ENCODE peak calls at places on chromosomes 2 and 18, in six cellular contexts. Q is CD4-positive, CD25-positive, alpha-beta regulatory T cell; R is BJ; U is DND-41; T is HL-60; X is Peyer's patch. Y is an unnamed sample. For H3K27me3, the result is how much of the 10 kb centered on the place peaks cover.

GRCh38 chr2:112692496-112692911 is 28.3 kb upstream of the NT5DC4 start:
- DNase-seq in Q (no peak), R (peak), U (peak), T (peak), X (peak), Y (peak)

GRCh38 chr2:69789129-69789528 is 40.3 kb upstream of the GMCL1 start:
- DNase-seq in X (no peak), Q (no peak), T (no peak), U (no peak), R (peak), Y (no peak)

GRCh38 chr2:4415810-4416413 is 712.5 kb downstream of the DCDC2C start:
- DNase-seq in Q (no peak), X (no peak), R (no peak), T (no peak), U (no peak), Y (no peak)

GRCh38 chr2:238169708-238170251 is 11.0 kb downstream of the ERFE start:
- DNase-seq in Q (no peak), X (no peak), R (peak), U (no peak), T (no peak), Y (no peak)

GRCh38 chr2:122955761-122956160 is 1069.3 kb upstream of the CNTNAP5 start:
- DNase-seq in Q (no peak), R (no peak), T (no peak), U (no peak), X (no peak), Y (no peak)

GRCh38 chr2:235009081-235009480 is 57.3 kb downstream of the SH3BP4 start:
- DNase-seq in R (no peak), U (no peak), T (no peak), Q (no peak), X (no peak), Y (no peak)

GRCh38 chr2:183244300-183244849 is 120.1 kb downstream of the NUP35 start:
- DNase-seq in R (no peak), U (no peak), X (no peak), T (no peak), Q (no peak), Y (no peak)

GRCh38 chr2:437772-438393 is 150.0 kb upstream of the ALKAL2 start:
- DNase-seq in Q (peak), R (no peak), U (peak), T (no peak), X (peak), Y (peak)

GRCh38 chr18:9419956-9420631 is 55.2 kb upstream of the RALBP1 start:
- DNase-seq in T (no peak), X (no peak), R (no peak), Q (no peak), U (no peak), Y (no peak)

GRCh38 chr2:64636105-64636873 is 17.4 kb downstream of the SERTAD2 start:
- DNase-seq in R (no peak), X (peak), U (no peak), Q (no peak), T (no peak), Y (no peak)

GRCh38 chr2:25323612-25324189 is 18.0 kb downstream of the DNMT3A start:
- DNase-seq in R (no peak), T (no peak), X (no peak), U (no peak), Q (no peak), Y (no peak)

GRCh38 chr18:70421471-70421870 is 132.6 kb downstream of the SOCS6 start:
- DNase-seq in X (no peak), Q (no peak), U (no peak), R (no peak), T (no peak), Y (no peak)

GRCh38 chr18:49812321-49813070 is 837 bp downstream of the ACAA2 start:
- DNase-seq in T (no peak), R (no peak), X (no peak), U (no peak), Q (no peak), Y (no peak)

GRCh38 chr18:36127866-36128845 is 984 bp downstream of the SLC39A6 start:
- DNase-seq in R (no peak), Q (peak), U (peak), X (peak), T (no peak), Y (no peak)

GRCh38 chr2:235611337-235611736 is 117.5 kb downstream of the AGAP1 start:
- DNase-seq in U (no peak), T (no peak), X (no peak), Q (no peak), R (no peak), Y (no peak)

GRCh38 chr2:241672243-241673188 is 14.1 kb downstream of the DTYMK start:
- DNase-seq in U (no peak), R (no peak), T (no peak), X (no peak), Q (no peak), Y (no peak)

GRCh38 chr2:161983010-161983651 is 90.9 kb downstream of the DPP4 start:
- DNase-seq in T (no peak), X (no peak), Q (no peak), U (no peak), R (no peak), Y (no peak)

GRCh38 chr2:47811668-47812067 is 28.7 kb downstream of the MSH6 start:
- DNase-seq in R (no peak), T (no peak), X (no peak), Q (no peak), U (no peak), Y (no peak)

GRCh38 chr2:121359937-121360565 is 75.0 kb upstream of the TFCP2L1 start:
- DNase-seq in U (no peak), X (no peak), Q (no peak), R (no peak), T (no peak), Y (no peak)

GRCh38 chr2:104868081-104868806 is 14.3 kb downstream of the POU3F3 start:
- DNase-seq in Q (no peak), U (no peak), T (no peak), X (no peak), R (no peak), Y (no peak)
- H3K27me3 ChIP-seq in Q (under half), U (under half), T (half or more), X (under half), R (under half), Y (under half)

GRCh38 chr2:98582523-98582922 is 25.8 kb downstream of the COA5 start:
- DNase-seq in R (no peak), X (no peak), U (no peak), T (no peak), Q (no peak), Y (no peak)

GRCh38 chr2:98583866-98584618 is 24.3 kb downstream of the COA5 start:
- DNase-seq in X (no peak), U (no peak), R (no peak), Q (no peak), T (no peak), Y (no peak)

GRCh38 chr2:98586466-98587140 is 21.7 kb downstream of the COA5 start:
- DNase-seq in T (no peak), R (no peak), U (no peak), X (no peak), Q (no peak), Y (no peak)

GRCh38 chr2:98583516-98583865 is 24.8 kb downstream of the COA5 start:
- DNase-seq in Q (no peak), R (no peak), X (no peak), U (no peak), T (no peak), Y (no peak)

DNA sequence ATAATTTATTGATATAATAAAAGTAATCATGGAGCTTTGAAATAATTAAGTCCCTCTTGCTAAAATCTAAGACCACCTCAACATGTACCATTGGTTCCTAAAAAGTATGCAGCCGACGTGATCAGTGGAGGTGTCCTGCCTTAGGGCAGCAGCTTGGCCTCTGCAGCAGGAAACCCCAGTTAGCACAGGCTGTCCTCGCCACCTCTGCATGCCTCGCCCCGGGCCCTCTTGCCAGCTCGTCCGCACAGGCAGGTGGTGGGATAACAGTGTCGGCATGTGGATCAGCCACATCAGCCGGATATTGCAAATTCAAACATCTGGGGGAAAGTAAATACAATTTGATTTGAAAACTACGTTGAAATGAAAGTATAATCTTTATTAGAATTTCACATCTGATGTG is 22.9 kb downstream of the COA5 start:
- DNase-seq in Q (no peak), R (no peak), U (no peak), X (no peak), T (no peak), Y (no peak)
- H3K27me3 ChIP-seq in Q (under half), R (under half), U (under half), X (under half), T (under half), Y (under half)

GRCh38 chr2:213172641-213173040 is 21.2 kb upstream of the IKZF2 start:
- DNase-seq in R (no peak), Q (no peak), U (no peak), T (no peak), X (no peak), Y (no peak)

GRCh38 chr2:213177685-213178084 is 26.3 kb upstream of the IKZF2 start:
- DNase-seq in U (no peak), T (no peak), X (no peak), R (no peak), Q (no peak), Y (no peak)

GRCh38 chr2:213171147-213171546 is 19.7 kb upstream of the IKZF2 start:
- DNase-seq in R (no peak), T (no peak), U (no peak), Q (no peak), X (no peak), Y (no peak)

DNA sequence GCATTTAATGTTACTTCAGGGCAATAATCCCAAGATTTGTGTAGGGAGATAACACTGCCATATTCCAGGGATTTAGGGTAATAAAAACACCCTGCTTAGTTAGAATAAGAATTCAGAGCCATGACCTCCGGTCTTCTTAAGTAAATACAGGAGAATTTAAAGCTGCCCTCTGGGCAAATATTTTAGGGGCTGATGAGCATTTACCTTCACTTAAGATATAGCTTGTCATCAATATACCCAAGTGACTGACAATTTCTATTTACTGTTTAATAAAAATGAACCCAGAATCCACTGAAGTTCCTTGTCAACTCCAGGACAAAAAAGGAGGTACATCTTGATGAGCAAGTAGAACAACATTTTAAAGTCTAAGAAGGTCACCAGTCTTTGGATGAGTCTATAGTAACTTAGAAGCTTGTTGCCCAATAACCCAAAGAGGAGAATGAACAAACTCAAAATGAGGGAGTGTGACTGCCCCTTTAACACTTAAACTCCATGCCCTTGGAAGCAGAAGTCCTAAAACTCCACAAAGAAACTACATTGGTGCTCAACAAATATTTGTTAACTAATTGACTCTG is 24.3 kb upstream of the IKZF2 start:
- DNase-seq in T (no peak), R (peak), U (no peak), X (no peak), Q (no peak), Y (no peak)
- H3K27me3 ChIP-seq in T (under half), R (under half), U (under half), X (under half), Q (under half), Y (under half)

GRCh38 chr2:228522276-228522675 is 340.8 kb upstream of the SPHKAP start:
- DNase-seq in Q (no peak), X (no peak), T (no peak), R (no peak), U (no peak), Y (no peak)
- H3K27me3 ChIP-seq in Q (under half), X (under half), T (under half), R (under half), U (under half), Y (under half)

DNA sequence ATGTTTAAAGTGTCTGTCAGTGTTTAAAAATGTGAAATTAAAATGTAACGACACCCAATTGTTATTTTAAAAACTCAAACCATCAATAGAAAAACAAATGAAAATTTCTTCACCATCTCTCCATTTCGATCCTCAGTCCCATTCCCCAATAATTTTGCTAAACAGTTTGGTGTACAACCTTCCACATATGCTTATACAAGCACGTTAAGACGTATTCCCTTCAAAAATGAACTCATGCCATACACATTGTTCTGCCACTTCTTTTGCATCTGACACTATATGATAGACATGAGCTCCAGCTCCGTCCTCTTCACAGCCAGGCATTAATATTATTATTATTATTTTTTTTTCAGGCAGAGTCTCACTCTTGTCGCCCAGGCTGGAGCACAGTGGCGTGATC is 14.1 kb upstream of the MYCN start:
- DNase-seq in X (no peak), T (no peak), U (no peak), Q (no peak), R (no peak), Y (no peak)
- H3K27me3 ChIP-seq in X (under half), T (under half), U (under half), Q (under half), R (under half), Y (under half)

DNA sequence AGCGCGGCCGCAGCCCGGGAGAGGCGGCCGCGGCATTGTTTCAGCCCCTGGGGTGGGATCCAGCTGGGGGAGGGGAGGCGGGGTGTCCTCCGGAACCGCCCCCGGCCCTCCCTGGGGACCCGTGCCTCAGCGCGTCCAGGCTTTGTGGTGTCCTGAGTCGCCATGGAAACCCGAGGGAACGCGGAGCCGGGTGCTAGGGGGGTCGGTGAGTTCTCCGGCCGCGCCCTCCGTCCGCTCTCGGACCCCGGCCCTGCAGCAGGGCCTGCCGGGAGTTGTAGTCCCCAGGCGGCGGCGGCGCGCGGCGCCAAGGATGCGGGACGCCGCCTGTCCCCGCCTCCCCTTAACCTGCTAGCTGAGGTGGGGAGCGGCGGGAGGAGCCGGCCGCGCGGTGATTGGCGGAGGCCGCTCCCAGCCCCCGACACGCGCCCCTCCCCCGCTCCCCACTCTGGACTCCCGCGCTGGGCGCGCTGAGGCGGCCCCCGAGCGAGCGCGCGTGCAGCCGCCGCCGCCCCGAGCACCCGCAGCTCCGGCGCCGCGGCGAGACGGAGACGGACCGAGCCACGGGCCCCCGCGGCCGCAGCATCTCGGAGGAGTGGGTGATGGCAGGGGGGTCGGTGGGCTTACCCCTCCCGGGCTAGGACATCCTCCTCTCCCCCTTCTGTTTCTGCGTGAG is at the start of gene DPYSL5:
- DNase-seq in T (no peak), R (no peak), U (no peak), Q (no peak), X (no peak), Y (no peak)
- H3K27me3 ChIP-seq in T (half or more), R (half or more), U (under half), Q (under half), X (under half), Y (under half)

DNA sequence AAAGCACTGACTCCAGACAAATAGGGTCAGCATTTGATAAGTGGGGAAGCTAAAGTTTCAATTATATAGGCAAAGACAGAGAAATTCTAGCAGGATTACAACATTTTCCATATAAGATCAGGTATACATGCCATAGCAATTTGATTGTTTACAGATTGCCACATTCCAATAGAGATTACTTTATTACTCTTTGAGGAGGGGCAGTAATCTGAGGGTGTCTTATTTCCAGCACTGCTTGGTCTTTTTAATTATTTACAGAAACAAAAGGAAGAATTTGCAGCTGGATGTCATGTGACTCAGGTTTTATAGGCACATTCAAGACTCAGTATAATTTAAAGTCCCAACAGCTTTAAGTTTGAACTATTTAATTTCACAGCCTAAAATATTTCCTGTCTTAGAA is 42.5 kb upstream of the GPR39 start:
- DNase-seq in R (no peak), U (no peak), Q (no peak), T (no peak), X (no peak), Y (no peak)
- H3K27me3 ChIP-seq in R (under half), U (under half), Q (under half), T (under half), X (under half), Y (under half)

GRCh38 chr2:231929961-231930600 is 3.9 kb upstream of the NPPC start:
- DNase-seq in X (peak), U (no peak), T (no peak), Q (no peak), R (no peak), Y (no peak)
- H3K27me3 ChIP-seq in X (under half), U (under half), T (under half), Q (under half), R (under half), Y (under half)

GRCh38 chr2:84519332-84519957 is 3.1 kb downstream of the DNAH6 start:
- DNase-seq in T (no peak), Q (no peak), X (no peak), R (no peak), U (no peak), Y (no peak)

GRCh38 chr2:84516234-84516986 is at the start of gene DNAH6:
- DNase-seq in X (peak), U (no peak), Q (peak), R (peak), T (peak), Y (peak)

DNA sequence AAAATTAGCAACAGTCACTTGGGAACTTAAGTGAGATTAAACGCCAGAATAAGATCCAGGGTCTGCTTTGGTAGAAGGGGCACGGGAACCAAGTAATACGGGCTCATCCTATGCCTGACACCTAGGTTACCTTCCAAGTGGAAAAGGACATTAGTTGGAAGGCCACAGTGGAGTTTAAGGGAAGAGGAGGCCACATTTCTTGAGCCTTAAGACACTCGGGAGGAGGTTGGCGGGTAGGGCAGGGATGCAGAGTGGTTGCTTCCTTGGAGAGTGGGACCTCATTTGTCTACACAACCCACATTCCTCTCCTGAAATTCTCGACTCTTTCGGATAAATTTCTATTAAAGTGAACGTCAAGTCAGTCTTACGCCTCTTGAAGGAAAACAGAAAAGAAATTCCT is 510 bp upstream of the DNAH6 start:
- DNase-seq in U (no peak), X (no peak), R (no peak), T (no peak), Q (no peak), Y (no peak)
- H3K27me3 ChIP-seq in U (under half), X (under half), R (under half), T (under half), Q (under half), Y (under half)